ENCODE peak calls at places on chromosomes 12 and 14, in nine cellular contexts. X is HCT116; A is heart left ventricle; H is A172; I is activated gamma-delta T cell treated with Interleukin-2 at 50 U/mL for 16 hours; F is tibial artery; P is AG04449; K is activated CD4-positive, alpha-beta T cell treated with anti-CD3 and anti-CD28 coated beads for 24 hours; B is progenitor cell of endocrine pancreas. Z is an unnamed sample.

GRCh38 chr12:48003226-48004038 is 844 bp downstream of the COL2A1 start:
- DNase-seq in X (no peak), A (no peak), H (no peak), I (no peak), F (no peak), P (no peak), K (no peak), B (no peak), Z (no peak)

GRCh38 chr14:23562822-23563472 is 4.6 kb downstream of the AP1G2 start:
- DNase-seq in X (no peak), A (no peak), H (peak; percentile 33), I (peak; percentile 52), F (no peak), P (no peak), K (peak; percentile 49), B (peak; percentile 67), Z (no peak)

GRCh38 chr12:113244015-113244983 is 23.0 kb downstream of the TPCN1 start:
- DNase-seq in X (no peak), A (peak; percentile 75), H (no peak), I (no peak), F (peak; percentile 94), P (no peak), K (no peak), B (no peak), Z (no peak)

GRCh38 chr12:68468036-68468435 is 135.9 kb upstream of the MDM1 start:
- DNase-seq in X (no peak), A (no peak), H (no peak), I (no peak), F (no peak), P (no peak), K (no peak), B (no peak), Z (no peak)

GRCh38 chr12:55929306-55929791 is 1.6 kb upstream of the DGKA start:
- DNase-seq in X (no peak), A (peak; percentile 36), H (no peak), I (peak; percentile 89), F (no peak), P (no peak), K (peak; percentile 76), B (no peak), Z (no peak)

GRCh38 chr12:5808956-5809355 is 136.1 kb downstream of the ANO2 start:
- DNase-seq in X (peak; percentile 54), A (no peak), H (peak; percentile 95), I (no peak), F (no peak), P (peak; percentile 85), K (no peak), B (no peak), Z (peak; percentile 80)

GRCh38 chr12:52650520-52651081 is 1.4 kb downstream of the KRT2 start:
- DNase-seq in X (no peak), A (no peak), H (peak; percentile 66), I (no peak), F (no peak), P (no peak), K (no peak), B (no peak), Z (no peak)

GRCh38 chr12:124411291-124411878 is 116.5 kb downstream of the RFLNA start:
- DNase-seq in X (no peak), A (no peak), H (peak; percentile 95), I (no peak), F (peak; percentile 91), P (peak; percentile 63), K (no peak), B (no peak), Z (peak; percentile 78)

GRCh38 chr14:71183856-71184255 is 276.6 kb downstream of the PCNX1 start:
- DNase-seq in X (no peak), A (no peak), H (no peak), I (no peak), F (no peak), P (no peak), K (no peak), B (no peak), Z (no peak)

GRCh38 chr12:95179011-95179410 is 38.3 kb downstream of the FGD6 start:
- DNase-seq in X (no peak), A (no peak), H (peak; percentile 49), I (no peak), F (no peak), P (no peak), K (no peak), B (no peak), Z (no peak)

GRCh38 chr14:92473947-92474535 is 39.5 kb upstream of the RIN3 start:
- DNase-seq in X (no peak), A (no peak), H (no peak), I (no peak), F (no peak), P (no peak), K (no peak), B (no peak), Z (no peak)

GRCh38 chr12:4089147-4089606 is 184.4 kb upstream of the CCND2 start:
- DNase-seq in X (no peak), A (no peak), H (no peak), I (no peak), F (no peak), P (no peak), K (no peak), B (no peak), Z (no peak)

GRCh38 chr14:89319687-89320086 is 97.3 kb downstream of the FOXN3 start:
- DNase-seq in X (no peak), A (no peak), H (no peak), I (no peak), F (no peak), P (no peak), K (no peak), B (no peak), Z (no peak)

GRCh38 chr14:100237735-100238418 is 1.1 kb upstream of the YY1 start:
- DNase-seq in X (no peak), A (peak; percentile 65), H (peak; percentile 23), I (peak; percentile 49), F (peak; percentile 75), P (no peak), K (no peak), B (no peak), Z (no peak)

GRCh38 chr12:114405449-114406271 is at the start of gene TBX5:
- DNase-seq in X (no peak), A (no peak), H (no peak), I (no peak), F (no peak), P (no peak), K (no peak), B (no peak), Z (no peak)

GRCh38 chr12:10027311-10028099 is 3.0 kb upstream of the CLEC9A start:
- DNase-seq in X (no peak), A (no peak), H (peak; percentile 40), I (no peak), F (no peak), P (no peak), K (no peak), B (no peak), Z (peak; percentile 11)

GRCh38 chr14:86052868-86053267 is 522.9 kb downstream of the FLRT2 start:
- DNase-seq in X (no peak), A (no peak), H (no peak), I (no peak), F (no peak), P (no peak), K (no peak), B (no peak), Z (no peak)

GRCh38 chr12:6899837-6900519 is 4.6 kb upstream of the LRRC23 start:
- DNase-seq in X (no peak), A (peak; percentile 69), H (no peak), I (no peak), F (no peak), P (no peak), K (no peak), B (no peak), Z (no peak)

GRCh38 chr12:22100952-22101748 is 55.1 kb downstream of the CMAS start:
- DNase-seq in X (peak; percentile 18), A (peak; percentile 42), H (peak; percentile 42), I (peak; percentile 25), F (no peak), P (peak; percentile 5), K (no peak), B (no peak), Z (no peak)

GRCh38 chr14:101116486-101117130 is 213.1 kb upstream of the RTL1 start:
- DNase-seq in X (no peak), A (no peak), H (no peak), I (no peak), F (peak; percentile 42), P (no peak), K (no peak), B (no peak), Z (no peak)

GRCh38 chr12:121970901-121971300 is 50.8 kb upstream of the BCL7A start:
- DNase-seq in X (no peak), A (peak; percentile 46), H (no peak), I (no peak), F (no peak), P (no peak), K (no peak), B (no peak), Z (no peak)

GRCh38 chr12:8157484-8158198 is 826 bp downstream of the ZNF705A start:
- DNase-seq in X (no peak), A (no peak), H (peak; percentile 1), I (no peak), F (no peak), P (no peak), K (no peak), B (no peak), Z (no peak)

GRCh38 chr12:25497021-25497420 is 56.1 kb downstream of the LMNTD1 start:
- DNase-seq in X (no peak), A (no peak), H (peak; percentile 87), I (no peak), F (no peak), P (no peak), K (no peak), B (no peak), Z (no peak)

GRCh38 chr14:100769035-100769939 is 42.6 kb downstream of the DLK1 start:
- DNase-seq in X (no peak), A (peak; percentile 14), H (no peak), I (no peak), F (peak; percentile 48), P (no peak), K (no peak), B (no peak), Z (no peak)

GRCh38 chr12:83514372-83514771 is 827.7 kb downstream of the TMTC2 start:
- DNase-seq in X (peak; percentile 15), A (no peak), H (peak; percentile 31), I (no peak), F (no peak), P (no peak), K (no peak), B (no peak), Z (no peak)

GRCh38 chr12:29025936-29026335 is 123.1 kb upstream of the FAR2 start:
- DNase-seq in X (no peak), A (no peak), H (no peak), I (no peak), F (no peak), P (no peak), K (no peak), B (no peak), Z (no peak)

GRCh38 chr12:40474630-40475029 is 217.6 kb upstream of the CNTN1 start:
- DNase-seq in X (no peak), A (no peak), H (no peak), I (no peak), F (no peak), P (no peak), K (no peak), B (no peak), Z (no peak)

GRCh38 chr12:131473721-131474709 is 236.9 kb upstream of the SFSWAP start:
- DNase-seq in X (no peak), A (no peak), H (peak; percentile 19), I (no peak), F (no peak), P (no peak), K (no peak), B (no peak), Z (no peak)

Z was measured in HTR-8/SVneo.